ENCODE peak calls at places on chromosome 14, in nine cellular contexts. H is IMR-90, U is mucosa of descending colon, L is body of pancreas, C is esophagus squamous epithelium, A is heart left ventricle, Z is MM.1S, F is heart right ventricle, O is kidney. X is an unnamed sample.

GRCh38 chr14:91126761-91127160 is 12.9 kb downstream of the DGLUCY start:
- DNase-seq in U (no peak), H (no peak), F (peak; percentile 42), O (no peak), C (no peak), Z (no peak), A (no peak), L (no peak), X (no peak)

GRCh38 chr14:56333361-56334279 is 215.4 kb downstream of the PELI2 start:
- DNase-seq in H (peak; percentile 93), F (no peak), Z (no peak), C (no peak), U (peak; percentile 20), O (no peak), L (peak; percentile 16), A (no peak), X (no peak)

GRCh38 chr14:92646952-92647461 is 101.4 kb downstream of the LGMN start:
- DNase-seq in O (peak; percentile 37), C (no peak), U (no peak), H (peak; percentile 94), Z (no peak), F (no peak), L (no peak), A (no peak), X (no peak)

GRCh38 chr14:23578560-23579310 is at the start of gene JPH4:
- DNase-seq in H (no peak), C (no peak), F (no peak), A (no peak), L (no peak), O (no peak), U (no peak), Z (no peak), X (no peak)

GRCh38 chr14:49464885-49465284 is 121.3 kb downstream of the RPS29 start:
- DNase-seq in Z (no peak), H (no peak), F (no peak), O (no peak), L (no peak), U (no peak), C (no peak), A (no peak), X (no peak)

GRCh38 chr14:91484186-91484585 is 25.9 kb downstream of the PPP4R3A start:
- DNase-seq in Z (no peak), F (no peak), C (no peak), O (no peak), H (no peak), A (no peak), L (no peak), U (no peak), X (no peak)

GRCh38 chr14:61031026-61031425 is 50.0 kb downstream of the SLC38A6 start:
- DNase-seq in U (no peak), A (no peak), L (no peak), H (no peak), Z (no peak), C (no peak), O (no peak), F (no peak), X (no peak)

GRCh38 chr14:65972891-65973290 is 513.3 kb upstream of the CCDC196 start:
- DNase-seq in L (no peak), A (no peak), C (no peak), O (no peak), F (no peak), H (peak; percentile 44), Z (no peak), U (no peak), X (no peak)

GRCh38 chr14:54782803-54783659 is 119.6 kb downstream of the GCH1 start:
- DNase-seq in C (no peak), H (no peak), U (peak; percentile 29), L (no peak), F (no peak), O (peak; percentile 48), A (no peak), Z (peak; percentile 48), X (no peak)

GRCh38 chr14:99055816-99056215 is 216.2 kb downstream of the BCL11B start:
- DNase-seq in Z (no peak), H (no peak), O (peak; percentile 46), A (no peak), L (no peak), C (no peak), U (peak; percentile 25), F (no peak), X (no peak)

GRCh38 chr14:68178282-68178681 is 358.7 kb downstream of the RAD51B start:
- DNase-seq in Z (no peak), F (no peak), L (no peak), U (no peak), H (no peak), A (no peak), O (no peak), C (no peak), X (no peak)

GRCh38 chr14:77064535-77065178 is 33.4 kb upstream of the CIPC start:
- DNase-seq in F (no peak), L (no peak), H (no peak), A (no peak), C (no peak), O (no peak), Z (no peak), U (no peak), X (no peak)

GRCh38 chr14:69543341-69544249 is 31.1 kb downstream of the CCDC177 start:
- DNase-seq in L (peak; percentile 26), F (peak; percentile 11), Z (no peak), C (peak; percentile 14), A (no peak), O (peak; percentile 66), H (peak; percentile 93), U (peak; percentile 15), X (no peak)

GRCh38 chr14:68762944-68763831 is 29.7 kb downstream of the ZFP36L1 start:
- DNase-seq in F (peak; percentile 83), C (no peak), U (peak; percentile 47), L (peak; percentile 93), A (peak; percentile 90), O (peak; percentile 91), H (peak; percentile 76), Z (no peak), X (no peak)

GRCh38 chr14:78401866-78402265 is 231.7 kb downstream of the NRXN3 start:
- DNase-seq in L (no peak), U (no peak), A (no peak), Z (no peak), H (no peak), C (no peak), F (no peak), O (no peak), X (no peak)

GRCh38 chr14:63468273-63468672 is 74.9 kb downstream of the PPP2R5E start:
- DNase-seq in A (no peak), O (no peak), L (no peak), C (no peak), U (no peak), Z (no peak), F (no peak), H (no peak), X (no peak)

GRCh38 chr14:101835166-101835557 is 73.7 kb downstream of the PPP2R5C start:
- DNase-seq in F (no peak), C (no peak), L (no peak), A (no peak), Z (no peak), H (peak; percentile 34), U (no peak), O (no peak), X (no peak)

GRCh38 chr14:101834387-101835165 is 73.1 kb downstream of the PPP2R5C start:
- DNase-seq in H (peak; percentile 20), C (no peak), Z (no peak), F (no peak), A (no peak), U (peak; percentile 40), L (peak; percentile 52), O (no peak), X (no peak)

GRCh38 chr14:101833045-101833444 is 71.5 kb downstream of the PPP2R5C start:
- DNase-seq in L (peak; percentile 46), C (no peak), A (no peak), U (no peak), F (no peak), Z (no peak), H (no peak), O (no peak), X (no peak)

GRCh38 chr14:101836131-101836530 is 74.6 kb downstream of the PPP2R5C start:
- DNase-seq in H (peak; percentile 43), U (no peak), L (no peak), F (no peak), C (no peak), Z (no peak), O (no peak), A (no peak), X (no peak)

GRCh38 chr14:101835566-101835965 is 74.1 kb downstream of the PPP2R5C start:
- DNase-seq in A (no peak), Z (no peak), H (no peak), L (no peak), O (no peak), U (no peak), C (no peak), F (no peak), X (no peak)
- H3K4me1 ChIP-seq in A (peaks cover 90% of the 10 kb centered on the region), Z (no peaks in the 10 kb centered on the region), H (peaks cover 16% of the 10 kb centered on the region), L (peaks cover 61% of the 10 kb centered on the region), O (peaks cover 16% of the 10 kb centered on the region), U (peaks cover 25% of the 10 kb centered on the region), C (peaks cover 11% of the 10 kb centered on the region), F (peaks cover 92% of the 10 kb centered on the region), X (peaks cover 72% of the 10 kb centered on the region)

DNA sequence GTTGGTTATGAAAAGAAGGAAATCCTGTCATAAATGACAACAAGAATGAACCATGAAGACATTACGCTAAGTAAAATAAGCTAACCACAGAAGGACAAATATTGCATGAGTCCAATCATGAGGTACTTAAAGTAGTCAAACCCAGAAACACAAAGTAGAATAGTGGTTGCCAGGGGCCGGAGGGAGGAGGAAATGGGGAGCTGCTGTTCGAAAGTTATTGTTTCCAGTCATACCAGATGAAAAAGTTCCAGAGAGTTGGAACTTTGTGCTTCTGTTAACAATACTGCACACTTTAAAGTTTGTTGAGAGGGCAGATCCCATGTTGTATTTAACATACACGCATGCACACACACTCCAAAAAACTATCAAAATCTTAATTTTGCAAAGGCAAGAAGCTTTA is 69.3 kb downstream of the COCH start:
- DNase-seq in U (no peak), H (no peak), Z (no peak), C (no peak), L (no peak), A (no peak), O (no peak), F (no peak), X (no peak)
- H3K36me3 ChIP-seq in U (no peaks in the 10 kb centered on the region), H (peaks cover 19% of the 10 kb centered on the region), Z (no peaks in the 10 kb centered on the region), C (no peaks in the 10 kb centered on the region), L (peaks cover 5% of the 10 kb centered on the region), A (no peaks in the 10 kb centered on the region), O (peaks cover 17% of the 10 kb centered on the region), F (peaks cover 3% of the 10 kb centered on the region), X (no peaks in the 10 kb centered on the region)

GRCh38 chr14:51644215-51644969 is 7.3 kb upstream of the FRMD6 start:
- DNase-seq in F (no peak), H (peak; percentile 58), O (no peak), Z (no peak), C (no peak), L (no peak), U (no peak), A (no peak), X (no peak)
- H3K4me1 ChIP-seq in F (peaks cover 4% of the 10 kb centered on the region), H (peaks cover 1% of the 10 kb centered on the region), O (no peaks in the 10 kb centered on the region), Z (no peaks in the 10 kb centered on the region), C (no peaks in the 10 kb centered on the region), L (no peaks in the 10 kb centered on the region), U (no peaks in the 10 kb centered on the region), A (peaks cover 4% of the 10 kb centered on the region), X (no peaks in the 10 kb centered on the region)

DNA sequence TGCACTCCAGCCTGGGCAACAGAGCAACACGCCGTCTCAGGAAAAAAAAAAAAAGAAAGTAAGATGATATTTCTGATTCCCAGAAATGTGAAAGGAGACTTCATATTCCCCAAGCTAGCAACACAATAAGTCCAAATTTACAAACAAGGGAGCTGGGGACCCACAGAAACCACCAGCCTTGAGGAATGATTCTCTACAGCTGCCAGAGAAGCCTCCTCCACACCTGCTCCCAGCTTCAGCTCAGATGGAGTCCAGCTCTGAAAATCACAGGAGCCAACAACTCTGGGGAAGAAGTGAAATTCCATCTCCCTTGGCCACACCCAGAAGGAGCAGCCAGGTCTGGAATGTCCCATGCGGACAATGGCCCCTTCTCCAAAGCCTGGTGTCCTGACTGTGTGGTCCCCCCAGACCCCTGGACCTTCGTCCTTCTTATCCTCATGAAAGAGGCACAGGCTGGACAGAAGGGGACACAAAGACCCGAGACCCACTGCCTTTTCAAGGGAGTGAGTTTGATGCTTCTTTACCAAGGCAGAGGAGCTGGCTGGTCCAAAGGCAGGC is 45.4 kb downstream of the SYNE3 start:
- DNase-seq in O (peak; percentile 31), F (no peak), L (no peak), C (no peak), U (no peak), A (no peak), H (no peak), Z (no peak), X (peak; percentile 42)
- H3K36me3 ChIP-seq in O (peaks cover 4% of the 10 kb centered on the region), F (no peaks in the 10 kb centered on the region), L (no peaks in the 10 kb centered on the region), C (peaks cover 5% of the 10 kb centered on the region), U (no peaks in the 10 kb centered on the region), A (no peaks in the 10 kb centered on the region), H (peaks cover 11% of the 10 kb centered on the region), Z (no peaks in the 10 kb centered on the region), X (peaks cover 8% of the 10 kb centered on the region)